ENCODE peak calls at places on chromosomes 2 and 18, in seven cellular contexts. I is GM23338, F is foreskin fibroblast, G is sigmoid colon, L is tibial artery, U is mesothelial cell of epicardium, J is Peyer's patch. Y is an unnamed sample.

GRCh38 chr18:63089041-63089440 is 230.5 kb downstream of the BCL2 start:
- DNase-seq in G (no peak), F (no peak), I (no peak), L (no peak), J (no peak), U (no peak), Y (no peak)

GRCh38 chr2:135257383-135258090 is 205.4 kb downstream of the RAB3GAP1 start:
- DNase-seq in G (no peak), F (peak; percentile 92), J (no peak), I (no peak), U (no peak), L (no peak), Y (no peak)

GRCh38 chr18:48956378-48956777 is 5.6 kb upstream of the SMAD7 start:
- DNase-seq in F (peak; percentile 91), G (no peak), L (no peak), I (no peak), U (no peak), J (no peak), Y (no peak)

GRCh38 chr2:72222829-72223564 is 75.3 kb upstream of the CYP26B1 start:
- DNase-seq in L (no peak), I (no peak), G (no peak), U (no peak), F (peak; percentile 54), J (no peak), Y (no peak)

GRCh38 chr2:1686784-1687105 is 57.6 kb downstream of the PXDN start:
- DNase-seq in F (peak; percentile 19), G (peak; percentile 91), I (no peak), J (no peak), L (no peak), U (no peak), Y (no peak)

GRCh38 chr2:218027426-218028188 is 24.8 kb upstream of the TNS1 start:
- DNase-seq in J (no peak), U (peak; percentile 28), G (peak; percentile 50), L (peak; percentile 49), F (no peak), I (no peak), Y (no peak)

GRCh38 chr18:78679061-78679460 is 300.6 kb upstream of the SALL3 start:
- DNase-seq in G (no peak), U (no peak), J (no peak), F (no peak), L (no peak), I (no peak), Y (no peak)

GRCh38 chr2:159703491-159703890 is 8.8 kb upstream of the MARCHF7 start:
- DNase-seq in J (no peak), I (no peak), G (no peak), U (no peak), L (no peak), F (no peak), Y (no peak)

GRCh38 chr2:120871881-120872620 is 136.4 kb downstream of the GLI2 start:
- DNase-seq in L (no peak), U (no peak), I (no peak), J (no peak), F (no peak), G (peak; percentile 50), Y (no peak)

GRCh38 chr2:48165066-48165753 is 258.9 kb upstream of the FBXO11 start:
- DNase-seq in U (no peak), I (no peak), F (no peak), J (no peak), G (no peak), L (no peak), Y (no peak)

GRCh38 chr18:57141208-57142129 is 5.4 kb upstream of the BOD1L2 start:
- DNase-seq in F (no peak), L (no peak), J (no peak), G (no peak), I (no peak), U (no peak), Y (peak; percentile 29)

GRCh38 chr2:240467659-240468299 is 32.3 kb downstream of the GPC1 start:
- DNase-seq in U (no peak), J (peak; percentile 11), F (no peak), L (peak; percentile 67), G (peak; percentile 58), I (no peak), Y (peak; percentile 18)

GRCh38 chr18:35086704-35087103 is 45.5 kb downstream of the MAPRE2 start:
- DNase-seq in U (no peak), G (no peak), F (no peak), I (no peak), L (no peak), J (no peak), Y (no peak)

GRCh38 chr2:74876081-74876886 is 42.4 kb downstream of the HK2 start:
- DNase-seq in I (peak; percentile 84), U (peak; percentile 41), J (no peak), G (no peak), L (no peak), F (peak; percentile 76), Y (no peak)

GRCh38 chr2:112713926-112714325 is 6.9 kb upstream of the NT5DC4 start:
- DNase-seq in F (no peak), G (no peak), I (no peak), L (no peak), J (no peak), U (no peak), Y (no peak)

DNA sequence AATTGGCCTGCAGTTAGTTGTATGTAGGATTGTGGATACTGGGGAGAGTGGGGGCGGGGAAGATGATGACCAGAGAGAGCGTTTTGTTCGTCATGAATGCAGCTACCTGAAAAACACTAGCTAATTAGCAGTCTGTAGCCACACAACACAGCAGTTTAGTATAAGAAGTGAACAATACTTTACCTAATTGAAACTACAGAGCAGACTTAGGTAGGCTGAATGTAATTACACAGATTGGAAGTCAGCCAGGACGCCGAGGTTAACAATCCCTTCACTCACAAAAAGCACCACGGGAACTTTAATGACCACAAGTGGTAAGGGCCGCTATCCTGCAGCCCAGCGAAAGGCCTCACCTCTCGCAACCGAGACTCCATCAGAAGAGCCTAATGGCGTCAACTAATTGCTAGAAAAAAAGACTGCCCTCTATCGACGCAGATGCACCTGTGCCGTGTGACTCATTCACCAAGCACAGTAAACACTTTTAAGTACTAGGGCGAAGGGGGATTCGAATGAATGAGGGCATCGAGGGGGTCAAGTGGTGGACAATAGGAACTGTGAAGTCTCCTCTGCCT is 591.0 kb downstream of the ARHGAP15 start:
- DNase-seq in I (peak; percentile 72), G (no peak), F (no peak), J (no peak), L (no peak), U (no peak), Y (no peak)
- TF ChIP-seq CTCF in I (peak; percentile 59), G (no peak), F (no peak), J (no peak), L (no peak), U (no peak), Y (no peak)

GRCh38 chr2:108392029-108392428 is 14.3 kb downstream of the SULT1C4 start:
- DNase-seq in J (no peak), I (no peak), U (no peak), F (no peak), G (no peak), L (no peak), Y (no peak)

GRCh38 chr2:108395155-108395554 is 17.4 kb downstream of the SULT1C4 start:
- DNase-seq in F (no peak), U (no peak), I (no peak), L (no peak), J (no peak), G (no peak), Y (no peak)

GRCh38 chr2:108399479-108399878 is 21.7 kb downstream of the SULT1C4 start:
- DNase-seq in J (no peak), F (no peak), I (peak; percentile 21), U (no peak), L (no peak), G (no peak), Y (no peak)

GRCh38 chr2:108393197-108393596 is 15.4 kb downstream of the SULT1C4 start:
- DNase-seq in G (no peak), I (no peak), F (no peak), J (no peak), L (no peak), U (no peak), Y (no peak)

DNA sequence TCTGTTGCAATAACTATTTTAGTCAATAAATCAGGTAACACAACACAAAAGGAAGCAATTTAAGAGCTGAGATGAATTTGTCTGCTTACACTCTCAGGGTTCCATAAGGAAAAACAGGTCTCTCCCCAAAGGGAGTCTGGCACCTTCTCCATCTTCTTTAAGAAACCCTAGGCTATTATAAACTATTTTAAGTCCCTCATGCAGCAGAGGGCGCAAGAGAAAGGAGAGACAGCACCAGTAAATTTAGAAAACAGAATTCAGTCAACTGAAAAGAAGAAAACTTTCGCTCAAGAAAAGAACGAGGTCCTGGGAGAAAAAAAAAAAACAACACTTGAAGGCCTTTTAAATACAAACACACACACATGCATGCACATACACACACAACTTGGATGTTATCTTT is 19.1 kb downstream of the SULT1C4 start:
- DNase-seq in J (no peak), G (no peak), L (no peak), U (no peak), I (peak; percentile 73), F (peak; percentile 61), Y (no peak)
- TF ChIP-seq CTCF in J (no peak), G (no peak), L (no peak), U (no peak), I (peak; percentile 59), F (peak; percentile 47), Y (no peak)

DNA sequence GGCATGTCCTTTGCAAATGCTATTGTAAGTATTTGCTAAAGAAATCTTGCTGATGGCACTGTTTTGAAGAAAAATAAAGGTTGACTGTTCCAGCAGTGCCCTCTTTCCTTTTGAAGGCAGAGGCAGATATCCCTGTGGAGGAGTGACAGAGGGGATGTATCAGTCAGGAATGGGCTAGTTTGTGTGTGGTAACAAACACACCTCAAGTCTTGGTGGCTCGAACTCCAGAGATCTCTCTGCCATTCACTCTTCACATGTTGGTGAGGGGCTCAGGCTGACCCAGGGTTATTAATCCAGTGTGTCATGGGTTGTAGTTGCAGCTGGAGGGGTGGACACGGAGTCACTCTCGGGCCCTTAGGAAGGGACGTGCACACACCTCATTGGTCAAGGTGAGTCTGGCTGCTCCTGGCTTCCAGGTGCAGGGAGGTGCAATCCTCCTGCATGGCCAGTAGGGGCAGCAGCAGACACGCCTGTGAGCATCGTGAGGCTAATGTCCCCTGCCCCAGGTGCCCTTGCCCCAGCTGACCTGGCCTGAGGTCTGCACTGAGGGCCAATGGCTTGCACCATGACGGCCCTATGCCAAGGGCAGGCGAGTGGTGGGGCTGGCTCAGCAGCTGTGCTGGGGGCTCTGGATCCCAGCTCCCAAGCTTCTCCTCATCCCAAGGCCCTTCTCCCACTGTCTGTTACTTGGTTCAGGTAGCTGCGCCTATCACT is 146.5 kb downstream of the ASB1 start:
- DNase-seq in U (no peak), F (no peak), L (peak; percentile 53), I (peak; percentile 68), G (no peak), J (no peak), Y (no peak)
- TF ChIP-seq CTCF in U (peak; percentile 47), F (peak; percentile 28), L (no peak), I (peak; percentile 69), G (no peak), J (peak; percentile 29), Y (no peak)

GRCh38 chr2:14427982-14428567 is 204.4 kb upstream of the LRATD1 start:
- DNase-seq in U (no peak), I (no peak), G (no peak), F (peak; percentile 45), J (no peak), L (no peak), Y (no peak)
- TF ChIP-seq CTCF in U (no peak), I (no peak), G (peak; percentile 31), F (peak; percentile 31), J (no peak), L (no peak), Y (no peak)

Y was measured in omental fat pad.